ENCODE peak calls at places on chromosomes 5 and 9, in five cellular contexts. One of them, this sample, is unnamed. For H3K4me1, the result is how much of the 10 kb centered on the place peaks cover.

GRCh38 chr9:99391937-99392574 is 170.0 kb downstream of the SEC61B start:
- DNase-seq in adrenal gland: no peak
- DNase-seq in stomach: no peak
- DNase-seq in SK-N-SH: no peak
- DNase-seq in A549: no peak
- DNase-seq in this sample: no peak

GRCh38 chr5:14186132-14186830 is 43.1 kb downstream of the TRIO start:
- DNase-seq in adrenal gland: no peak
- DNase-seq in stomach: no peak
- DNase-seq in SK-N-SH: no peak
- DNase-seq in A549: peak
- DNase-seq in this sample: no peak

GRCh38 chr9:38768351-38768761 is 48.4 kb upstream of the FAM240B start:
- DNase-seq in adrenal gland: no peak
- DNase-seq in stomach: no peak
- DNase-seq in SK-N-SH: no peak
- DNase-seq in A549: no peak
- DNase-seq in this sample: no peak

GRCh38 chr5:136023935-136024645 is 4.7 kb upstream of the TGFBI start:
- DNase-seq in adrenal gland: no peak
- DNase-seq in stomach: no peak
- DNase-seq in SK-N-SH: no peak
- DNase-seq in A549: no peak
- DNase-seq in this sample: no peak

GRCh38 chr9:70789086-70789485 is 332.3 kb downstream of the TRPM3 start:
- DNase-seq in adrenal gland: no peak
- DNase-seq in stomach: no peak
- DNase-seq in SK-N-SH: no peak
- DNase-seq in A549: no peak
- DNase-seq in this sample: no peak

GRCh38 chr5:33891731-33892418 is at the start of gene ADAMTS12:
- DNase-seq in adrenal gland: peak
- DNase-seq in stomach: no peak
- DNase-seq in SK-N-SH: peak
- DNase-seq in A549: peak
- DNase-seq in this sample: peak

GRCh38 chr9:91119147-91119546 is 242.6 kb downstream of the AUH start:
- DNase-seq in adrenal gland: no peak
- DNase-seq in stomach: no peak
- DNase-seq in SK-N-SH: no peak
- DNase-seq in A549: no peak
- DNase-seq in this sample: no peak

GRCh38 chr9:86277072-86277471 is 5.3 kb downstream of the ISCA1 start:
- DNase-seq in adrenal gland: no peak
- DNase-seq in stomach: no peak
- DNase-seq in SK-N-SH: no peak
- DNase-seq in A549: no peak
- DNase-seq in this sample: no peak

GRCh38 chr9:99103505-99103904 is 1.4 kb upstream of the TGFBR1 start:
- DNase-seq in adrenal gland: no peak
- DNase-seq in stomach: no peak
- DNase-seq in SK-N-SH: no peak
- DNase-seq in A549: peak
- DNase-seq in this sample: peak

GRCh38 chr9:137044502-137045177 is 1.3 kb downstream of the NPDC1 start:
- DNase-seq in adrenal gland: no peak
- DNase-seq in stomach: peak
- DNase-seq in SK-N-SH: peak
- DNase-seq in A549: no peak
- DNase-seq in this sample: no peak

GRCh38 chr5:36646507-36647023 is 40.2 kb downstream of the SLC1A3 start:
- DNase-seq in adrenal gland: no peak
- DNase-seq in stomach: no peak
- DNase-seq in SK-N-SH: no peak
- DNase-seq in A549: no peak
- DNase-seq in this sample: no peak

GRCh38 chr5:179608131-179608581 is 15.3 kb downstream of the HNRNPH1 start:
- DNase-seq in adrenal gland: no peak
- DNase-seq in stomach: no peak
- DNase-seq in SK-N-SH: no peak
- DNase-seq in A549: no peak
- DNase-seq in this sample: no peak

GRCh38 chr9:82436480-82436879 is 447.9 kb downstream of the SPATA31D1 start:
- DNase-seq in adrenal gland: no peak
- DNase-seq in stomach: no peak
- DNase-seq in SK-N-SH: no peak
- DNase-seq in A549: no peak
- DNase-seq in this sample: no peak

GRCh38 chr9:137199411-137200121 is 975 bp downstream of the TPRN start:
- DNase-seq in adrenal gland: no peak
- DNase-seq in stomach: no peak
- DNase-seq in SK-N-SH: no peak
- DNase-seq in A549: no peak
- DNase-seq in this sample: peak

GRCh38 chr9:132976571-132976970 is 1.9 kb upstream of the GFI1B start:
- DNase-seq in adrenal gland: no peak
- DNase-seq in stomach: no peak
- DNase-seq in SK-N-SH: no peak
- DNase-seq in A549: no peak
- DNase-seq in this sample: no peak

GRCh38 chr9:124721109-124721850 is 49.8 kb downstream of the NR6A1 start:
- DNase-seq in adrenal gland: peak
- DNase-seq in stomach: no peak
- DNase-seq in SK-N-SH: no peak
- DNase-seq in A549: peak
- DNase-seq in this sample: peak

GRCh38 chr9:18014556-18014955 is 435.7 kb downstream of the SH3GL2 start:
- DNase-seq in adrenal gland: no peak
- DNase-seq in stomach: no peak
- DNase-seq in SK-N-SH: no peak
- DNase-seq in A549: no peak
- DNase-seq in this sample: no peak

DNA sequence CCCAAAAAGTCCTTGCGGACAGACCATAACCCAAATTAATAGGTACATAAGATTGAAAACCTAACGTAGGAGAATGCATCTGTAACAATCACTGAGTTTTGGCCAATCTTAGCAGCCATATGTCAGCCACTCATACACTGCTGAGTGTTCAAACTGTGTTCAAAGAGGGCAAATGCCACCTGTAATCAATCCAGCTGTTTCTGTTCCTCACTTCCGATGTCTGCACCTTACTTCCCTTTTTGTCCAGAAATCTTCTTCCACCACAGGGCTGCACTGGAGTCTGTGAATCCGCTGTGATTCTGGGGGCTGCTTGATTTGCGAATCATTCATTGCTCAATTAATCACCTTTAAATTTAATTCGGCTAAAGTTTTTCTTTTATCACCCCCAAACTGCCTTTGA is 263.9 kb downstream of the ICE1 start:
- DNase-seq in adrenal gland: no peak
- DNase-seq in stomach: no peak
- DNase-seq in SK-N-SH: no peak
- DNase-seq in A549: no peak
- DNase-seq in this sample: no peak
- H3K4me1 ChIP-seq in adrenal gland: under half
- H3K4me1 ChIP-seq in stomach: under half
- H3K4me1 ChIP-seq in SK-N-SH: under half
- H3K4me1 ChIP-seq in A549: under half
- H3K4me1 ChIP-seq in this sample: under half

DNA sequence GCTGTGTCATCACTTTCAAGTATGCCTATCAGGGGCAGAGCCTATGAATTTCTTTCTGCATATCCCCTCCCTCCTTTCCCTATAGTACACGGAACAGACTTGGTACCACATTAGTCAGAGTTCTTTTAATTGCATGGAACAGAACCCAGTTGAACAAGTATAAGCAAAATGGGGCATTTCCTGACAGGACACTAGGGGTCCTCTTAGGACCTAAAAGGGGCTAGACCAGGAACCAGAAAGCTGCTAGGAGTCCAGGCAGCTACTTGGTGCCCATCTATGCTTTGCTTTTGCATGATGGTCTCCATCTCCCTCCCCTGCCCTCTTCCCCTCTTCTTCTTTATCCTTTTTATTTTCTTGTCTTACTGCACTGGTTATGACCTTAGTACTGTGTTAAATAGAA is 5.9 kb downstream of the BSPRY start:
- DNase-seq in adrenal gland: no peak
- DNase-seq in stomach: no peak
- DNase-seq in SK-N-SH: no peak
- DNase-seq in A549: peak
- DNase-seq in this sample: peak
- TF ChIP-seq CTCF in adrenal gland: no peak
- TF ChIP-seq CTCF in stomach: peak
- TF ChIP-seq CTCF in SK-N-SH: peak
- TF ChIP-seq CTCF in A549: peak
- TF ChIP-seq CTCF in this sample: peak

DNA sequence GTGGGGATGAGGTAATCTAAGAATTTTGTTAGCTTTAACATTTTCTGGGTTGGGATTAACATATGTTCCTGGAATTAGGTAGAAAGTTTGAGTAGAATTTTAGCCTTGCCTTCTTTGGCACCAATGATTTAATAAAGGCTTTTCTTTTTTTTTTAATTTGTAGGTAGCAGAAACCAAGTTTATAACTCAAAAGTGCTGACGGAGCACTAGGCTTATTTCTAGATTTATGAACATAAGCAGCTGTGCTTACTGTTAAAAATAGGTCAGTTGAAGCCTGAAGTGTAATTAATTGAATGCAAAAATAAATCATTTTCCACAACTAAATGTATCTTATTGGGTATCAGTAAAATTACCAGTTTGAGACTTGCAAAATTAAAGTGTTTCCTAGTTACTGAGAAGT is 62.4 kb downstream of the TAF11L14 start:
- DNase-seq in adrenal gland: no peak
- DNase-seq in stomach: no peak
- DNase-seq in SK-N-SH: no peak
- DNase-seq in A549: no peak
- DNase-seq in this sample: no peak
- H3K4me1 ChIP-seq in adrenal gland: under half
- H3K4me1 ChIP-seq in stomach: under half
- H3K4me1 ChIP-seq in SK-N-SH: under half
- H3K4me1 ChIP-seq in A549: under half
- H3K4me1 ChIP-seq in this sample: under half

GRCh38 chr9:75950983-75951382 is 60.5 kb downstream of the PCSK5 start:
- DNase-seq in adrenal gland: no peak
- DNase-seq in stomach: no peak
- DNase-seq in SK-N-SH: no peak
- DNase-seq in A549: peak
- DNase-seq in this sample: no peak

GRCh38 chr9:75957095-75957494 is 66.6 kb downstream of the PCSK5 start:
- DNase-seq in adrenal gland: no peak
- DNase-seq in stomach: no peak
- DNase-seq in SK-N-SH: no peak
- DNase-seq in A549: no peak
- DNase-seq in this sample: no peak

GRCh38 chr9:75953218-75953617 is 62.7 kb downstream of the PCSK5 start:
- DNase-seq in adrenal gland: no peak
- DNase-seq in stomach: no peak
- DNase-seq in SK-N-SH: no peak
- DNase-seq in A549: peak
- DNase-seq in this sample: no peak

GRCh38 chr9:75960561-75960960 is 70.1 kb downstream of the PCSK5 start:
- DNase-seq in adrenal gland: no peak
- DNase-seq in stomach: no peak
- DNase-seq in SK-N-SH: no peak
- DNase-seq in A549: no peak
- DNase-seq in this sample: no peak

DNA sequence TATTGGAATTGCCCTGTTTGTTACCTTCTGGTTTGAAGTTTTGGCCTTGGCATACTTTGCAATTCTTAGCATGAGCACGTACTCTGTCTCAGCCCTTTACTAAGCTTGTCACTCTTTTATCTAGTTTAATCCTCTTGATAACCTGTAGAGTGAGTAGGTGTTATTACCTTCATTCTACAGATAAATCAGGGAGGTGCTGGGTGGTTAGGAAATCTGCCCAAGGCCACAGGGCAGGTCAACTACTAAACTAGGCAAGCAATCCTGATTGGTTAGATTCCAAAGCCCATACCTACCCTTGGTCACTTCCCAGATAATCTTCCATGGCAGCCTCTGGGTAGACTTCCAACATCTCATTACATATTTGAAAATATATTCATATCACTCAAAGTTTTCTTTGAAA is 65.7 kb downstream of the PCSK5 start:
- DNase-seq in adrenal gland: no peak
- DNase-seq in stomach: no peak
- DNase-seq in SK-N-SH: no peak
- DNase-seq in A549: no peak
- DNase-seq in this sample: no peak
- TF ChIP-seq CTCF in adrenal gland: no peak
- TF ChIP-seq CTCF in stomach: no peak
- TF ChIP-seq CTCF in SK-N-SH: no peak
- TF ChIP-seq CTCF in A549: no peak
- TF ChIP-seq CTCF in this sample: no peak

GRCh38 chr9:115013998-115014397 is 83.6 kb upstream of the TNFSF8 start:
- DNase-seq in adrenal gland: peak
- DNase-seq in stomach: peak
- DNase-seq in SK-N-SH: peak
- DNase-seq in A549: peak
- DNase-seq in this sample: peak
- H3K4me1 ChIP-seq in adrenal gland: under half
- H3K4me1 ChIP-seq in stomach: under half
- H3K4me1 ChIP-seq in SK-N-SH: under half
- H3K4me1 ChIP-seq in A549: under half
- H3K4me1 ChIP-seq in this sample: under half

DNA sequence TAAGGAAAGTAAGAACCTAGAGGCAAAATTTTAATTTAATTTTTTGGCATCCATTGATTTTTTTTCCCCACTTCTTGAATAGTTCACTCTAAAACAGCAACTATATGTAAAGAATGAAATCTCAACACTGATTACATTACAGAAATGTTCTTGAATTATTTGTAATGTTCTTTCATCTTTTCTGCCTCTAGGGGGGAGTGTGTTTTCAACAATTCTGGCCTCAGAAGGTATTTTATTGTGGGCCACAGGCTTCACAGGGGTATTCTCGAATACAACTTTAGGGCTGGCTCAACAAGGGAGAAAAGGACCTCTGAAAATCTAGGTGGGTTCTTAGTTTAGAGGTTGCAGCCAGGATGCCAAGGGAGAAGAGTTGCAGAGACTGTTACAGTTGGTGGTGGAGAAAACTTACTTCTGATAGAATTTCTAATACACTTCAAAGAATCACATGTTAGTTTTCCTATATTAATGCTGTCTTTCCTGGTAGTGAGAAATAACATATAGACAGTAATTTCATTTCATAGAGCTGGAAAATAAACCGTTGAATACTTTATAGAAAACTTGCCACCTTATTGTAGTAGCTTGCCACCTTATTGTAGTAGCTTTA is 3.6 kb upstream of the NPR3 start:
- DNase-seq in adrenal gland: no peak
- DNase-seq in stomach: no peak
- DNase-seq in SK-N-SH: peak
- DNase-seq in A549: peak
- DNase-seq in this sample: peak
- TF ChIP-seq CTCF in adrenal gland: peak
- TF ChIP-seq CTCF in stomach: peak
- TF ChIP-seq CTCF in SK-N-SH: peak
- TF ChIP-seq CTCF in A549: peak
- TF ChIP-seq CTCF in this sample: peak